ENCODE peak calls at places on chromosomes 1 and 21, in six cellular contexts. Q, J, P, Z, T and X are unnamed samples.

GRCh38 chr1:182061597-182061996 is at the start of gene ZNF648:
- DNase-seq in Q (no peak), J (no peak), P (no peak), Z (no peak), T (no peak), X (no peak)

GRCh38 chr1:100710881-100711660 is 8.5 kb upstream of the VCAM1 start:
- DNase-seq in Q (peak), J (peak), P (no peak), Z (no peak), T (no peak), X (no peak)

GRCh38 chr21:43613755-43614638 is 45.3 kb downstream of the HSF2BP start:
- DNase-seq in Q (no peak), J (peak), P (peak), Z (no peak), T (no peak), X (no peak)

GRCh38 chr1:25566730-25567341 is 23.4 kb downstream of the LDLRAP1 start:
- DNase-seq in Q (peak), J (no peak), P (no peak), Z (peak), T (no peak), X (no peak)

GRCh38 chr21:38170705-38171682 is 85.8 kb upstream of the KCNJ15 start:
- DNase-seq in Q (no peak), J (peak), P (no peak), Z (no peak), T (no peak), X (no peak)

GRCh38 chr1:119308130-119308529 is 60.5 kb upstream of the HAO2 start:
- DNase-seq in Q (no peak), J (no peak), P (no peak), Z (no peak), T (no peak), X (no peak)

GRCh38 chr1:9253706-9254105 is 19.1 kb downstream of the H6PD start:
- DNase-seq in Q (no peak), J (no peak), P (no peak), Z (no peak), T (no peak), X (no peak)

GRCh38 chr1:154489863-154490262 is 12.2 kb upstream of the TDRD10 start:
- DNase-seq in Q (no peak), J (no peak), P (no peak), Z (no peak), T (no peak), X (no peak)

GRCh38 chr1:244002721-244003120 is 48.4 kb upstream of the ZBTB18 start:
- DNase-seq in Q (no peak), J (no peak), P (no peak), Z (no peak), T (no peak), X (no peak)

GRCh38 chr1:182990413-182991144 is 32.6 kb upstream of the LAMC1 start:
- DNase-seq in Q (no peak), J (no peak), P (no peak), Z (no peak), T (no peak), X (no peak)

GRCh38 chr1:47663286-47663685 is 225.4 kb downstream of the FOXD2 start:
- DNase-seq in Q (no peak), J (peak), P (no peak), Z (no peak), T (no peak), X (no peak)

GRCh38 chr1:5999711-6000443 is 7.7 kb upstream of the NPHP4 start:
- DNase-seq in Q (no peak), J (no peak), P (no peak), Z (no peak), T (no peak), X (no peak)

GRCh38 chr1:234631721-234632125 is 21.7 kb upstream of the IRF2BP2 start:
- DNase-seq in Q (no peak), J (peak), P (no peak), Z (no peak), T (no peak), X (no peak)

GRCh38 chr1:144551543-144552424 is 40.9 kb upstream of the PPIAL4F start:
- DNase-seq in Q (peak), J (peak), P (no peak), Z (peak), T (peak), X (peak)

GRCh38 chr1:115064461-115064860 is 24.8 kb downstream of the TSPAN2 start:
- DNase-seq in Q (no peak), J (no peak), P (no peak), Z (no peak), T (no peak), X (no peak)

GRCh38 chr21:43274022-43274945 is 105.5 kb downstream of the CRYAA start:
- DNase-seq in Q (no peak), J (no peak), P (no peak), Z (no peak), T (no peak), X (no peak)